ENCODE peak calls at places on chromosomes 12 and 14, in nine cellular contexts. M, D, I, U, F, C, A, O and T are unnamed samples.

GRCh38 chr12:93325855-93326254 is 51.9 kb upstream of the NUDT4 start:
- DNase-seq in M (no peak), D (no peak), I (no peak), U (no peak), F (no peak), C (peak), A (no peak), O (no peak), T (no peak)

GRCh38 chr14:104102282-104102914 is 16.9 kb downstream of the ASPG start:
- DNase-seq in M (peak), D (no peak), I (no peak), U (no peak), F (no peak), C (no peak), A (no peak), O (no peak), T (no peak)

GRCh38 chr14:99758121-99758871 is 34.9 kb upstream of the EML1 start:
- DNase-seq in M (no peak), D (no peak), I (no peak), U (no peak), F (no peak), C (peak), A (no peak), O (no peak), T (no peak)

GRCh38 chr12:62522984-62523383 is 56.4 kb downstream of the MON2 start:
- DNase-seq in M (no peak), D (no peak), I (no peak), U (no peak), F (no peak), C (peak), A (no peak), O (no peak), T (no peak)

GRCh38 chr12:89674326-89674942 is 34.2 kb downstream of the ATP2B1 start:
- DNase-seq in M (no peak), D (no peak), I (no peak), U (no peak), F (no peak), C (no peak), A (no peak), O (no peak), T (no peak)

GRCh38 chr12:27277846-27278260 is 33.8 kb downstream of the STK38L start:
- DNase-seq in M (no peak), D (no peak), I (peak), U (no peak), F (no peak), C (peak), A (no peak), O (no peak), T (no peak)

GRCh38 chr12:4591180-4591687 is 29.2 kb downstream of the DYRK4 start:
- DNase-seq in M (no peak), D (no peak), I (no peak), U (no peak), F (no peak), C (no peak), A (no peak), O (no peak), T (no peak)

GRCh38 chr14:97218336-97218712 is 421.1 kb downstream of the VRK1 start:
- DNase-seq in M (no peak), D (no peak), I (no peak), U (no peak), F (no peak), C (no peak), A (peak), O (no peak), T (no peak)

GRCh38 chr14:42028607-42029006 is 421.9 kb downstream of the LRFN5 start:
- DNase-seq in M (no peak), D (no peak), I (no peak), U (no peak), F (no peak), C (no peak), A (no peak), O (no peak), T (no peak)